ENCODE peak calls at places on chromosome 6, in seven cellular contexts. One of them, this sample, is unnamed.
A peak's percentile ranks its signal among the peaks of the same experiment; 100 is the strongest.

GRCh38 chr6:35311390-35312075 is 13.9 kb downstream of the DEF6 start:
- DNase-seq in nephron progenitor cell: no peak
- DNase-seq in foreskin keratinocyte: no peak
- DNase-seq in coronary artery: peak; percentile 64
- DNase-seq in psoas muscle: no peak
- DNase-seq in BJ: no peak
- DNase-seq in B cell: peak; percentile 61
- DNase-seq in this sample: no peak

GRCh38 chr6:114342086-114342825 is 567 bp downstream of the HS3ST5 start:
- DNase-seq in foreskin keratinocyte: peak; percentile 15
- DNase-seq in B cell: peak; percentile 15
- DNase-seq in psoas muscle: peak; percentile 51
- DNase-seq in BJ: no peak
- DNase-seq in coronary artery: no peak
- DNase-seq in nephron progenitor cell: peak; percentile 64
- DNase-seq in this sample: no peak

GRCh38 chr6:3813150-3813780 is 35.9 kb upstream of the FAM50B start:
- DNase-seq in foreskin keratinocyte: no peak
- DNase-seq in coronary artery: no peak
- DNase-seq in BJ: no peak
- DNase-seq in B cell: no peak
- DNase-seq in psoas muscle: peak; percentile 82
- DNase-seq in nephron progenitor cell: peak; percentile 12
- DNase-seq in this sample: no peak

GRCh38 chr6:21885532-21886089 is 292.1 kb downstream of the SOX4 start:
- DNase-seq in coronary artery: peak; percentile 79
- DNase-seq in nephron progenitor cell: peak; percentile 59
- DNase-seq in B cell: no peak
- DNase-seq in psoas muscle: peak; percentile 66
- DNase-seq in foreskin keratinocyte: peak; percentile 58
- DNase-seq in BJ: peak; percentile 73
- DNase-seq in this sample: no peak

GRCh38 chr6:43228951-43229802 is at the start of gene DNPH1:
- DNase-seq in psoas muscle: peak; percentile 89
- DNase-seq in foreskin keratinocyte: peak; percentile 56
- DNase-seq in coronary artery: no peak
- DNase-seq in BJ: no peak
- DNase-seq in nephron progenitor cell: peak; percentile 84
- DNase-seq in B cell: peak; percentile 87
- DNase-seq in this sample: peak; percentile 81

GRCh38 chr6:13297391-13297790 is 30.9 kb downstream of the TBC1D7 start:
- DNase-seq in BJ: no peak
- DNase-seq in coronary artery: no peak
- DNase-seq in foreskin keratinocyte: no peak
- DNase-seq in nephron progenitor cell: no peak
- DNase-seq in psoas muscle: no peak
- DNase-seq in B cell: no peak
- DNase-seq in this sample: no peak

GRCh38 chr6:118589186-118589585 is 41.1 kb downstream of the PLN start:
- DNase-seq in psoas muscle: no peak
- DNase-seq in B cell: no peak
- DNase-seq in foreskin keratinocyte: no peak
- DNase-seq in BJ: no peak
- DNase-seq in nephron progenitor cell: no peak
- DNase-seq in coronary artery: no peak
- DNase-seq in this sample: no peak

GRCh38 chr6:42428326-42429041 is 23.2 kb downstream of the TRERF1 start:
- DNase-seq in coronary artery: no peak
- DNase-seq in B cell: peak; percentile 30
- DNase-seq in BJ: no peak
- DNase-seq in nephron progenitor cell: no peak
- DNase-seq in foreskin keratinocyte: no peak
- DNase-seq in psoas muscle: peak; percentile 60
- DNase-seq in this sample: no peak

GRCh38 chr6:166258854-166259276 is 49.3 kb downstream of the PRR18 start:
- DNase-seq in B cell: no peak
- DNase-seq in nephron progenitor cell: no peak
- DNase-seq in BJ: no peak
- DNase-seq in psoas muscle: peak; percentile 65
- DNase-seq in coronary artery: no peak
- DNase-seq in foreskin keratinocyte: no peak
- DNase-seq in this sample: peak; percentile 61

GRCh38 chr6:32819729-32820128 is 2.9 kb upstream of the HLA-DOB start:
- DNase-seq in foreskin keratinocyte: peak; percentile 98
- DNase-seq in nephron progenitor cell: no peak
- DNase-seq in B cell: no peak
- DNase-seq in psoas muscle: no peak
- DNase-seq in BJ: no peak
- DNase-seq in coronary artery: no peak
- DNase-seq in this sample: no peak

GRCh38 chr6:34120953-34121675 is 24.8 kb downstream of the GRM4 start:
- DNase-seq in nephron progenitor cell: no peak
- DNase-seq in psoas muscle: no peak
- DNase-seq in coronary artery: no peak
- DNase-seq in BJ: no peak
- DNase-seq in B cell: no peak
- DNase-seq in foreskin keratinocyte: no peak
- DNase-seq in this sample: no peak

GRCh38 chr6:41442800-41443501 is 103.2 kb upstream of the FOXP4 start:
- DNase-seq in B cell: no peak
- DNase-seq in coronary artery: no peak
- DNase-seq in nephron progenitor cell: peak; percentile 92
- DNase-seq in psoas muscle: peak; percentile 80
- DNase-seq in foreskin keratinocyte: no peak
- DNase-seq in BJ: no peak
- DNase-seq in this sample: no peak

GRCh38 chr6:145547596-145548325 is 187.6 kb downstream of the EPM2A start:
- DNase-seq in BJ: peak; percentile 37
- DNase-seq in psoas muscle: no peak
- DNase-seq in nephron progenitor cell: no peak
- DNase-seq in foreskin keratinocyte: peak; percentile 60
- DNase-seq in B cell: no peak
- DNase-seq in coronary artery: no peak
- DNase-seq in this sample: no peak

GRCh38 chr6:52365871-52366540 is 4.1 kb downstream of the PAQR8 start:
- DNase-seq in coronary artery: no peak
- DNase-seq in psoas muscle: no peak
- DNase-seq in BJ: no peak
- DNase-seq in nephron progenitor cell: no peak
- DNase-seq in foreskin keratinocyte: no peak
- DNase-seq in B cell: no peak
- DNase-seq in this sample: no peak

GRCh38 chr6:73562557-73562956 is 41.7 kb upstream of the EEF1A1 start:
- DNase-seq in foreskin keratinocyte: no peak
- DNase-seq in coronary artery: no peak
- DNase-seq in B cell: no peak
- DNase-seq in BJ: no peak
- DNase-seq in nephron progenitor cell: no peak
- DNase-seq in psoas muscle: no peak
- DNase-seq in this sample: no peak

GRCh38 chr6:26155066-26155925 is 68.1 kb downstream of the HFE start:
- DNase-seq in nephron progenitor cell: peak; percentile 39
- DNase-seq in BJ: no peak
- DNase-seq in B cell: peak; percentile 37
- DNase-seq in coronary artery: no peak
- DNase-seq in foreskin keratinocyte: no peak
- DNase-seq in psoas muscle: peak; percentile 74
- DNase-seq in this sample: no peak

GRCh38 chr6:158785036-158785435 is 34.1 kb downstream of the EZR start:
- DNase-seq in psoas muscle: no peak
- DNase-seq in foreskin keratinocyte: no peak
- DNase-seq in B cell: no peak
- DNase-seq in nephron progenitor cell: no peak
- DNase-seq in coronary artery: no peak
- DNase-seq in BJ: no peak
- DNase-seq in this sample: no peak

GRCh38 chr6:89079611-89080213 is 839 bp upstream of the PNRC1 start:
- DNase-seq in coronary artery: no peak
- DNase-seq in nephron progenitor cell: peak; percentile 20
- DNase-seq in B cell: peak; percentile 21
- DNase-seq in foreskin keratinocyte: peak; percentile 64
- DNase-seq in psoas muscle: no peak
- DNase-seq in BJ: no peak
- DNase-seq in this sample: peak; percentile 55

GRCh38 chr6:108621117-108621516 is 60.4 kb downstream of the FOXO3 start:
- DNase-seq in coronary artery: peak; percentile 84
- DNase-seq in psoas muscle: peak; percentile 85
- DNase-seq in B cell: no peak
- DNase-seq in BJ: peak; percentile 37
- DNase-seq in nephron progenitor cell: no peak
- DNase-seq in foreskin keratinocyte: peak; percentile 70
- DNase-seq in this sample: no peak

GRCh38 chr6:63804381-63804956 is 168.9 kb downstream of the PHF3 start:
- DNase-seq in B cell: no peak
- DNase-seq in BJ: peak; percentile 67
- DNase-seq in psoas muscle: no peak
- DNase-seq in coronary artery: no peak
- DNase-seq in foreskin keratinocyte: peak; percentile 92
- DNase-seq in nephron progenitor cell: no peak
- DNase-seq in this sample: no peak

GRCh38 chr6:143940011-143940597 is 68.0 kb downstream of the PLAGL1 start:
- DNase-seq in B cell: peak; percentile 69
- DNase-seq in nephron progenitor cell: peak; percentile 44
- DNase-seq in foreskin keratinocyte: peak; percentile 48
- DNase-seq in BJ: no peak
- DNase-seq in psoas muscle: no peak
- DNase-seq in coronary artery: no peak
- DNase-seq in this sample: peak; percentile 30

GRCh38 chr6:157688275-157688959 is 134.6 kb upstream of the SNX9 start:
- DNase-seq in psoas muscle: no peak
- DNase-seq in nephron progenitor cell: no peak
- DNase-seq in coronary artery: no peak
- DNase-seq in BJ: no peak
- DNase-seq in B cell: no peak
- DNase-seq in foreskin keratinocyte: no peak
- DNase-seq in this sample: no peak

GRCh38 chr6:157689875-157690274 is 133.2 kb upstream of the SNX9 start:
- DNase-seq in psoas muscle: no peak
- DNase-seq in nephron progenitor cell: no peak
- DNase-seq in foreskin keratinocyte: no peak
- DNase-seq in BJ: no peak
- DNase-seq in B cell: no peak
- DNase-seq in coronary artery: no peak
- DNase-seq in this sample: no peak

GRCh38 chr6:157685596-157686280 is 137.3 kb upstream of the SNX9 start:
- DNase-seq in foreskin keratinocyte: no peak
- DNase-seq in BJ: no peak
- DNase-seq in psoas muscle: no peak
- DNase-seq in coronary artery: no peak
- DNase-seq in B cell: no peak
- DNase-seq in nephron progenitor cell: no peak
- DNase-seq in this sample: no peak

GRCh38 chr6:157690441-157691210 is 132.4 kb upstream of the SNX9 start:
- DNase-seq in BJ: no peak
- DNase-seq in nephron progenitor cell: no peak
- DNase-seq in B cell: no peak
- DNase-seq in foreskin keratinocyte: no peak
- DNase-seq in coronary artery: no peak
- DNase-seq in psoas muscle: no peak
- DNase-seq in this sample: no peak

DNA sequence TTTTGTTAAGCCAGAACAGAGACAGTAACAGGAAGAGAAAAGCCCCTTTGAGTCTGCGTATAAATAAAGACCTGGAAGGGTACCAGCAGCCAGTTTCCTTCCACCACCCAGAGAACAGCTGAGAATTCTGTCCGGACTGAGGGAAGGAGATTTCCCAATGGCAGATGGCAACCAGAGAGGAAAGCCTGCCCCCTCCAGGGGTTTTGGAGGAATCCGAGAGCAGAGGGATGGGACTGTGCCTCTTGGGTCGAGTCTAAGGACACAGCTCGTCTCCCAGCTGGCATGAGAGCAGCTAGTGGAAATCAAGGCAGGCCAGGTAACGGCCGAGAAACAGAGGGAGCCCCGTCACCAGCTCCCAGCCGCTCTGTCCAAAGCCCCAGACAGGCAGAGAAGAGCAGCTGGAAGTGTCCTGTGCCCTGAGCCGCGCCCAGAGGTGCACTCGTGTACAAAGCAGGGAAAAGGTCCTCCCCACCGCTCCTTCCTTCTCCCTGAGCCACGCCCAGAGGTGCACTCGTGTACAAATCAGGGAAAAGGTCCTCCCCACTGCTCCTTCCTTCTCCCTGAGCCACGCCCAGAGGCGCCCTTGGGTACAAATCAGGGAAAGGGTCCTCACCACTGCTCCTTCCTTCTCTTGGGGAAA is 134.0 kb upstream of the SNX9 start:
- DNase-seq in B cell: no peak
- DNase-seq in foreskin keratinocyte: no peak
- DNase-seq in coronary artery: no peak
- DNase-seq in BJ: no peak
- DNase-seq in nephron progenitor cell: no peak
- DNase-seq in psoas muscle: no peak
- DNase-seq in this sample: no peak
- TF ChIP-seq CTCF in B cell: no peak
- TF ChIP-seq CTCF in foreskin keratinocyte: peak; percentile 25
- TF ChIP-seq CTCF in coronary artery: no peak
- TF ChIP-seq CTCF in BJ: peak; percentile 41
- TF ChIP-seq CTCF in nephron progenitor cell: no peak
- TF ChIP-seq CTCF in psoas muscle: peak; percentile 30
- TF ChIP-seq CTCF in this sample: no peak

GRCh38 chr6:123393333-123393732 is 243.4 kb downstream of the TRDN start:
- DNase-seq in foreskin keratinocyte: no peak
- DNase-seq in nephron progenitor cell: no peak
- DNase-seq in B cell: no peak
- DNase-seq in coronary artery: no peak
- DNase-seq in BJ: no peak
- DNase-seq in psoas muscle: no peak
- DNase-seq in this sample: no peak
- TF ChIP-seq CTCF in foreskin keratinocyte: peak; percentile 56
- TF ChIP-seq CTCF in nephron progenitor cell: no peak
- TF ChIP-seq CTCF in B cell: no peak
- TF ChIP-seq CTCF in coronary artery: no peak
- TF ChIP-seq CTCF in BJ: no peak
- TF ChIP-seq CTCF in psoas muscle: peak; percentile 28
- TF ChIP-seq CTCF in this sample: no peak

DNA sequence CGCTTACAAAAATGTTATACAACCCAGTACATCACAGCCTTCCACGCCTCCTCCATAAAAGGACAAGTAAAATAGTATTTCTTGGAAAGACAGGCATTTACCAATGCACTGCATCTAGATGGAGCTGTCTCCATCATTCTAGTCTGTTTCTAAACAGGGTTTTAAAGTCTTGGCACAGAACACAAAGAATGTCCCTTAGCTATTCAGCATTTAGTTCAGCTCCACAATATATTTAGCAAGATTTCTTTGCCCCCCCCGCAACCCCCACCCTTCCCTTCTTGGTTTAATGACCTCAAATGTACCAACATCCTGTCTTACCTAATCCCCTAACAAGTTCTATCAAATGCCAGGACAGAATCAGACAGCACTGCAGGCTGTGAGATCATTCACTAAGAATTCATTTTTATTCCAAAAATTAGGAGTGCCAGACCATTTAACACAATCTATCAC is 198.6 kb downstream of the BACH2 start:
- DNase-seq in coronary artery: peak; percentile 93
- DNase-seq in BJ: peak; percentile 83
- DNase-seq in psoas muscle: peak; percentile 81
- DNase-seq in nephron progenitor cell: no peak
- DNase-seq in foreskin keratinocyte: peak; percentile 99
- DNase-seq in B cell: no peak
- DNase-seq in this sample: no peak
- TF ChIP-seq CTCF in coronary artery: no peak
- TF ChIP-seq CTCF in BJ: peak; percentile 59
- TF ChIP-seq CTCF in psoas muscle: peak; percentile 37
- TF ChIP-seq CTCF in nephron progenitor cell: no peak
- TF ChIP-seq CTCF in foreskin keratinocyte: peak; percentile 91
- TF ChIP-seq CTCF in B cell: no peak
- TF ChIP-seq CTCF in this sample: no peak

GRCh38 chr6:111173946-111174345 is 86.6 kb downstream of the SLC16A10 start:
- DNase-seq in foreskin keratinocyte: no peak
- DNase-seq in BJ: no peak
- DNase-seq in nephron progenitor cell: no peak
- DNase-seq in B cell: no peak
- DNase-seq in coronary artery: no peak
- DNase-seq in psoas muscle: no peak
- DNase-seq in this sample: no peak
- TF ChIP-seq CTCF in foreskin keratinocyte: no peak
- TF ChIP-seq CTCF in BJ: no peak
- TF ChIP-seq CTCF in nephron progenitor cell: no peak
- TF ChIP-seq CTCF in B cell: no peak
- TF ChIP-seq CTCF in coronary artery: no peak
- TF ChIP-seq CTCF in psoas muscle: no peak
- TF ChIP-seq CTCF in this sample: no peak